ENCODE peak calls at places on chromosomes 6 and 20, in nine cellular contexts. Z is astrocyte of the spinal cord; I is activated T-cell treated with anti-CD3 and anti-CD28 coated beads for 24 hours; R is DND-41; A is stimulated activated CD8-positive, alpha-beta memory T cell treated with anti-CD3 and anti-CD28 coated beads, Interleukin-12 subunit alpha, Interleukin-12 subunit beta, amount 100 ng/mL, for 4 hours; T is heart left ventricle; K is NCI-H2081; S is tibial nerve; X is ascending aorta. E is an unnamed sample.

GRCh38 chr6:98156580-98156979 is 677.8 kb upstream of the POU3F2 start:
- DNase-seq in K (no peak), S (no peak), R (no peak), X (no peak), I (no peak), A (no peak), T (no peak), Z (no peak), E (no peak)

GRCh38 chr6:101069191-101069795 is 188.2 kb upstream of the ASCC3 start:
- DNase-seq in I (no peak), A (no peak), Z (no peak), R (no peak), T (no peak), K (no peak), S (no peak), X (no peak), E (no peak)

GRCh38 chr6:169099411-169100202 is 154.0 kb downstream of the THBS2 start:
- DNase-seq in X (no peak), S (no peak), R (no peak), I (no peak), Z (peak), A (no peak), T (no peak), K (no peak), E (no peak)

GRCh38 chr20:19015326-19015725 is 197.1 kb upstream of the SLC24A3 start:
- DNase-seq in Z (no peak), S (no peak), K (no peak), X (peak), A (no peak), T (no peak), R (no peak), I (no peak), E (no peak)

GRCh38 chr6:2030682-2031244 is 214.6 kb downstream of the GMDS start:
- DNase-seq in I (no peak), X (no peak), R (no peak), T (no peak), K (peak), A (no peak), S (no peak), Z (peak), E (no peak)

GRCh38 chr6:36334832-36335459 is 1.7 kb downstream of the BNIP5 start:
- DNase-seq in S (no peak), R (no peak), A (no peak), X (no peak), I (no peak), T (no peak), K (no peak), Z (no peak), E (no peak)

GRCh38 chr20:1322511-1323245 is 6.3 kb downstream of the SDCBP2 start:
- DNase-seq in R (no peak), Z (peak), K (no peak), I (no peak), T (peak), X (peak), S (no peak), A (no peak), E (no peak)

GRCh38 chr6:52647199-52647598 is 23.7 kb upstream of the TMEM14A start:
- DNase-seq in S (no peak), K (no peak), X (no peak), R (no peak), T (no peak), I (no peak), Z (no peak), A (no peak), E (no peak)

GRCh38 chr6:141484726-141485125 is 648.0 kb upstream of the GJE1 start:
- DNase-seq in T (no peak), X (no peak), I (no peak), R (peak), S (no peak), Z (no peak), A (no peak), K (no peak), E (no peak)

GRCh38 chr6:150032598-150032997 is 7.3 kb upstream of the RAET1L start:
- DNase-seq in Z (no peak), I (no peak), A (no peak), X (peak), K (no peak), T (no peak), R (no peak), S (no peak), E (no peak)

GRCh38 chr6:169800668-169801395 is 49.4 kb downstream of the ERMARD start:
- DNase-seq in S (no peak), A (no peak), T (no peak), I (no peak), Z (peak), K (peak), X (peak), R (no peak), E (no peak)

GRCh38 chr20:58709013-58709702 is 16.6 kb downstream of the NPEPL1 start:
- DNase-seq in K (no peak), A (no peak), R (no peak), T (no peak), I (no peak), S (peak), X (no peak), Z (no peak), E (no peak)

GRCh38 chr20:62482136-62482833 is 6.5 kb upstream of the GATA5 start:
- DNase-seq in T (no peak), A (no peak), R (no peak), S (no peak), I (no peak), K (no peak), X (no peak), Z (no peak), E (no peak)

GRCh38 chr6:11912420-11912819 is 99.7 kb upstream of the HIVEP1 start:
- DNase-seq in X (no peak), S (no peak), I (no peak), K (no peak), T (no peak), A (no peak), R (no peak), Z (no peak), E (no peak)

GRCh38 chr6:53524455-53524815 is 20.5 kb downstream of the GCLC start:
- DNase-seq in S (no peak), I (no peak), X (no peak), Z (peak), K (no peak), A (no peak), R (no peak), T (no peak), E (no peak)

GRCh38 chr6:106591111-106591825 is 38.0 kb downstream of the RTN4IP1 start:
- DNase-seq in R (no peak), Z (peak), X (no peak), I (no peak), A (no peak), S (no peak), K (no peak), T (no peak), E (no peak)

GRCh38 chr6:69232506-69233194 is 564.2 kb downstream of the LMBRD1 start:
- DNase-seq in R (peak), T (peak), S (peak), X (peak), K (peak), A (no peak), Z (peak), I (no peak), E (peak)

GRCh38 chr6:18022398-18023231 is 35.2 kb upstream of the KIF13A start:
- DNase-seq in A (no peak), R (no peak), S (no peak), Z (peak), X (peak), K (peak), T (no peak), I (no peak), E (no peak)

GRCh38 chr6:99241905-99242534 is 107.5 kb downstream of the FAXC start:
- DNase-seq in Z (peak), X (no peak), A (no peak), K (peak), T (no peak), S (no peak), I (no peak), R (peak), E (peak)

GRCh38 chr20:53621482-53622246 is 28.0 kb upstream of the ZNF217 start:
- DNase-seq in R (peak), T (peak), Z (peak), X (peak), S (peak), I (no peak), A (no peak), K (peak), E (no peak)

GRCh38 chr6:75609639-75610590 is 8.2 kb downstream of the SENP6 start:
- DNase-seq in A (no peak), T (no peak), S (no peak), I (no peak), K (no peak), Z (peak), X (no peak), R (no peak), E (no peak)

GRCh38 chr20:60630609-60631008 is 621.5 kb upstream of the CDH4 start:
- DNase-seq in T (no peak), R (no peak), X (no peak), S (no peak), A (no peak), K (peak), I (no peak), Z (no peak), E (no peak)

GRCh38 chr20:21315138-21315537 is 12.0 kb downstream of the XRN2 start:
- DNase-seq in A (no peak), K (no peak), S (no peak), X (no peak), Z (peak), R (no peak), T (no peak), I (peak), E (no peak)

GRCh38 chr6:11050735-11051134 is 6.6 kb upstream of the ELOVL2 start:
- DNase-seq in I (no peak), A (no peak), Z (peak), X (no peak), T (no peak), R (no peak), S (no peak), K (no peak), E (no peak)

GRCh38 chr6:108167449-108167903 is 1.7 kb downstream of the NR2E1 start:
- DNase-seq in X (peak), K (no peak), Z (no peak), T (no peak), R (no peak), A (no peak), S (no peak), I (no peak), E (peak)

GRCh38 chr6:159602370-159603185 is 90.5 kb downstream of the SOD2 start:
- DNase-seq in Z (peak), K (no peak), T (no peak), A (no peak), S (no peak), R (peak), I (no peak), X (peak), E (no peak)

GRCh38 chr20:63457737-63458136 is 14.7 kb downstream of the KCNQ2 start:
- DNase-seq in K (peak), S (peak), Z (no peak), A (no peak), I (no peak), X (no peak), R (peak), T (peak), E (no peak)

GRCh38 chr6:129493396-129493902 is 216.5 kb downstream of the ARHGAP18 start:
- DNase-seq in T (no peak), X (no peak), A (no peak), Z (peak), I (no peak), S (no peak), K (no peak), R (no peak), E (no peak)

GRCh38 chr6:46412662-46413061 is 78.6 kb downstream of the RCAN2 start:
- DNase-seq in X (no peak), R (no peak), S (no peak), A (no peak), T (no peak), I (no peak), K (no peak), Z (no peak), E (no peak)

GRCh38 chr20:62306440-62307187 is 3.8 kb downstream of the ADRM1 start:
- DNase-seq in K (no peak), X (no peak), Z (no peak), A (no peak), T (no peak), S (no peak), I (no peak), R (no peak), E (no peak)

GRCh38 chr6:19269341-19269898 is 567.8 kb upstream of the ID4 start:
- DNase-seq in A (no peak), K (no peak), I (no peak), T (no peak), Z (no peak), S (no peak), X (no peak), R (no peak), E (no peak)

GRCh38 chr6:94751641-94752329 is 825.5 kb upstream of the MANEA start:
- DNase-seq in I (no peak), T (no peak), Z (peak), R (no peak), S (no peak), A (no peak), K (no peak), X (no peak), E (no peak)

GRCh38 chr20:51512645-51513044 is 29.9 kb downstream of the NFATC2 start:
- DNase-seq in T (no peak), Z (no peak), S (no peak), K (no peak), R (no peak), A (no peak), I (no peak), X (no peak), E (no peak)

GRCh38 chr6:36094238-36094637 is 36.1 kb upstream of the MAPK13 start:
- DNase-seq in X (no peak), R (no peak), S (no peak), K (no peak), Z (no peak), A (no peak), T (no peak), I (no peak), E (no peak)

E was measured in endothelial cell.